ENCODE peak calls at places on chromosomes 13 and 19, in six cellular contexts. One of them, this sample, is unnamed.

GRCh38 chr19:41323430-41324125 is 13.6 kb downstream of the CCDC97 start:
- DNase-seq in cardiac muscle cell: peak
- DNase-seq in Peyer's patch: no peak
- DNase-seq in psoas muscle: peak
- DNase-seq in AG04450: peak
- DNase-seq in H1: no peak
- DNase-seq in this sample: peak

GRCh38 chr13:99421271-99421670 is 80.0 kb upstream of the TM9SF2 start:
- DNase-seq in AG04450: no peak
- DNase-seq in cardiac muscle cell: no peak
- DNase-seq in psoas muscle: no peak
- DNase-seq in Peyer's patch: no peak
- DNase-seq in H1: no peak
- DNase-seq in this sample: no peak

GRCh38 chr19:43774103-43774939 is 6.5 kb downstream of the KCNN4 start:
- DNase-seq in cardiac muscle cell: peak
- DNase-seq in H1: no peak
- DNase-seq in Peyer's patch: no peak
- DNase-seq in psoas muscle: peak
- DNase-seq in AG04450: no peak
- DNase-seq in this sample: peak

GRCh38 chr13:86757236-86757978 is 913.8 kb upstream of the SLITRK5 start:
- DNase-seq in psoas muscle: no peak
- DNase-seq in H1: peak
- DNase-seq in Peyer's patch: no peak
- DNase-seq in AG04450: no peak
- DNase-seq in cardiac muscle cell: no peak
- DNase-seq in this sample: no peak

GRCh38 chr13:110332750-110333149 is 25.7 kb downstream of the COL4A2 start:
- DNase-seq in cardiac muscle cell: no peak
- DNase-seq in psoas muscle: no peak
- DNase-seq in Peyer's patch: no peak
- DNase-seq in H1: no peak
- DNase-seq in AG04450: no peak
- DNase-seq in this sample: no peak

GRCh38 chr19:17862711-17863519 is 3.2 kb downstream of the RPL18A start:
- DNase-seq in cardiac muscle cell: no peak
- DNase-seq in psoas muscle: no peak
- DNase-seq in H1: no peak
- DNase-seq in AG04450: no peak
- DNase-seq in Peyer's patch: peak
- DNase-seq in this sample: no peak

GRCh38 chr13:100459747-100460146 is 128.8 kb downstream of the GGACT start:
- DNase-seq in H1: no peak
- DNase-seq in AG04450: no peak
- DNase-seq in psoas muscle: no peak
- DNase-seq in Peyer's patch: no peak
- DNase-seq in cardiac muscle cell: no peak
- DNase-seq in this sample: no peak

GRCh38 chr13:109784590-109785140 is 1.7 kb downstream of the IRS2 start:
- DNase-seq in H1: no peak
- DNase-seq in AG04450: no peak
- DNase-seq in Peyer's patch: no peak
- DNase-seq in psoas muscle: peak
- DNase-seq in cardiac muscle cell: peak
- DNase-seq in this sample: peak

GRCh38 chr13:66992683-66993082 is 237.5 kb downstream of the PCDH9 start:
- DNase-seq in Peyer's patch: no peak
- DNase-seq in AG04450: no peak
- DNase-seq in H1: no peak
- DNase-seq in cardiac muscle cell: no peak
- DNase-seq in psoas muscle: no peak
- DNase-seq in this sample: no peak

GRCh38 chr19:1087813-1088418 is 7.3 kb downstream of the POLR2E start:
- DNase-seq in H1: no peak
- DNase-seq in Peyer's patch: peak
- DNase-seq in cardiac muscle cell: no peak
- DNase-seq in AG04450: no peak
- DNase-seq in psoas muscle: no peak
- DNase-seq in this sample: no peak

GRCh38 chr13:73059460-73060250 is 850 bp downstream of the KLF5 start:
- DNase-seq in H1: no peak
- DNase-seq in AG04450: no peak
- DNase-seq in Peyer's patch: no peak
- DNase-seq in cardiac muscle cell: no peak
- DNase-seq in psoas muscle: peak
- DNase-seq in this sample: peak

GRCh38 chr13:107568181-107568580 is 647.2 kb downstream of the LIG4 start:
- DNase-seq in H1: no peak
- DNase-seq in Peyer's patch: no peak
- DNase-seq in AG04450: no peak
- DNase-seq in psoas muscle: no peak
- DNase-seq in cardiac muscle cell: no peak
- DNase-seq in this sample: no peak

GRCh38 chr19:7829561-7830271 is at the start of gene EVI5L:
- DNase-seq in psoas muscle: peak
- DNase-seq in Peyer's patch: peak
- DNase-seq in H1: peak
- DNase-seq in AG04450: peak
- DNase-seq in cardiac muscle cell: peak
- DNase-seq in this sample: peak

GRCh38 chr19:41872384-41872774 is 4.7 kb upstream of the CD79A start:
- DNase-seq in Peyer's patch: no peak
- DNase-seq in H1: no peak
- DNase-seq in AG04450: no peak
- DNase-seq in cardiac muscle cell: no peak
- DNase-seq in psoas muscle: no peak
- DNase-seq in this sample: no peak

GRCh38 chr19:12797141-12797587 is 4.4 kb downstream of the PRDX2 start:
- DNase-seq in Peyer's patch: no peak
- DNase-seq in AG04450: no peak
- DNase-seq in psoas muscle: no peak
- DNase-seq in H1: no peak
- DNase-seq in cardiac muscle cell: no peak
- DNase-seq in this sample: no peak

GRCh38 chr13:30409911-30410704 is 12.2 kb upstream of the UBE2L5 start:
- DNase-seq in psoas muscle: peak
- DNase-seq in cardiac muscle cell: peak
- DNase-seq in H1: no peak
- DNase-seq in Peyer's patch: no peak
- DNase-seq in AG04450: no peak
- DNase-seq in this sample: no peak

GRCh38 chr19:2032296-2032941 is 16.9 kb upstream of the BTBD2 start:
- DNase-seq in cardiac muscle cell: peak
- DNase-seq in AG04450: no peak
- DNase-seq in psoas muscle: peak
- DNase-seq in Peyer's patch: peak
- DNase-seq in H1: no peak
- DNase-seq in this sample: peak

GRCh38 chr19:32373614-32374295 is 28.3 kb downstream of the ZNF507 start:
- DNase-seq in H1: no peak
- DNase-seq in psoas muscle: no peak
- DNase-seq in cardiac muscle cell: peak
- DNase-seq in Peyer's patch: no peak
- DNase-seq in AG04450: peak
- DNase-seq in this sample: no peak

GRCh38 chr13:99314640-99315176 is 7.5 kb upstream of the GPR183 start:
- DNase-seq in psoas muscle: no peak
- DNase-seq in H1: no peak
- DNase-seq in Peyer's patch: no peak
- DNase-seq in AG04450: no peak
- DNase-seq in cardiac muscle cell: peak
- DNase-seq in this sample: no peak

GRCh38 chr13:112775791-112776279 is 86.0 kb downstream of the ATP11A start:
- DNase-seq in H1: no peak
- DNase-seq in Peyer's patch: no peak
- DNase-seq in cardiac muscle cell: no peak
- DNase-seq in AG04450: no peak
- DNase-seq in psoas muscle: no peak
- DNase-seq in this sample: peak

GRCh38 chr19:46622118-46622446 is 2.8 kb downstream of the PTGIR start:
- DNase-seq in cardiac muscle cell: no peak
- DNase-seq in AG04450: no peak
- DNase-seq in psoas muscle: peak
- DNase-seq in H1: no peak
- DNase-seq in Peyer's patch: no peak
- DNase-seq in this sample: no peak

GRCh38 chr19:862529-863304 is 3.3 kb downstream of the CFD start:
- DNase-seq in AG04450: no peak
- DNase-seq in psoas muscle: peak
- DNase-seq in cardiac muscle cell: peak
- DNase-seq in Peyer's patch: peak
- DNase-seq in H1: peak
- DNase-seq in this sample: peak

GRCh38 chr13:46401432-46401831 is 14.4 kb upstream of the RUBCNL start:
- DNase-seq in psoas muscle: no peak
- DNase-seq in cardiac muscle cell: no peak
- DNase-seq in H1: no peak
- DNase-seq in Peyer's patch: no peak
- DNase-seq in AG04450: no peak
- DNase-seq in this sample: no peak

GRCh38 chr13:97125810-97126738 is 96.1 kb upstream of the MBNL2 start:
- DNase-seq in AG04450: no peak
- DNase-seq in Peyer's patch: no peak
- DNase-seq in cardiac muscle cell: peak
- DNase-seq in H1: no peak
- DNase-seq in psoas muscle: peak
- DNase-seq in this sample: no peak

GRCh38 chr19:13095393-13095784 is 7.3 kb downstream of the LYL1 start:
- DNase-seq in cardiac muscle cell: no peak
- DNase-seq in Peyer's patch: peak
- DNase-seq in H1: no peak
- DNase-seq in AG04450: no peak
- DNase-seq in psoas muscle: no peak
- DNase-seq in this sample: peak

GRCh38 chr13:60351326-60351725 is 45.7 kb upstream of the TDRD3 start:
- DNase-seq in psoas muscle: no peak
- DNase-seq in Peyer's patch: no peak
- DNase-seq in AG04450: peak
- DNase-seq in H1: no peak
- DNase-seq in cardiac muscle cell: peak
- DNase-seq in this sample: no peak

DNA sequence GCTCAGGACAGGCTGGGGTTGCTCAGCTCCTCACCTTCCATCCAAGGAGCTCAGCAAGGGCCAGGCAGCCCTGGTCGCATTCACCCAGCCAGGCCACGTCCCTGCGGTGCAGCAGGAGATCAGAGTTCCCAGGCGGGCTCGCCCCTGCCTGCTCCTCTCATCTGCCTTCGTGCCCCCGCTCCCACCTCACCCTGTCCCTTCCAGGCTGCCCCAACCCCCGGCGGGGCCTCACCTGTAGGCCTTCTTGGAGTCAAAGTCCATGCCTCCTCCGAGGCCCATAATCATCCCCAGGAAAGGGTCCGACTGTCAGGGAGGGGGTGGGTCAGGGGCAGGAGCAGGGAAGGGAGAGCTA is 1.3 kb upstream of the RINL start:
- DNase-seq in cardiac muscle cell: no peak
- DNase-seq in AG04450: no peak
- DNase-seq in H1: no peak
- DNase-seq in psoas muscle: no peak
- DNase-seq in Peyer's patch: no peak
- DNase-seq in this sample: no peak
- TF ChIP-seq CTCF in cardiac muscle cell: no peak
- TF ChIP-seq CTCF in AG04450: no peak
- TF ChIP-seq CTCF in H1: no peak
- TF ChIP-seq CTCF in psoas muscle: no peak
- TF ChIP-seq CTCF in Peyer's patch: no peak
- TF ChIP-seq CTCF in this sample: no peak

DNA sequence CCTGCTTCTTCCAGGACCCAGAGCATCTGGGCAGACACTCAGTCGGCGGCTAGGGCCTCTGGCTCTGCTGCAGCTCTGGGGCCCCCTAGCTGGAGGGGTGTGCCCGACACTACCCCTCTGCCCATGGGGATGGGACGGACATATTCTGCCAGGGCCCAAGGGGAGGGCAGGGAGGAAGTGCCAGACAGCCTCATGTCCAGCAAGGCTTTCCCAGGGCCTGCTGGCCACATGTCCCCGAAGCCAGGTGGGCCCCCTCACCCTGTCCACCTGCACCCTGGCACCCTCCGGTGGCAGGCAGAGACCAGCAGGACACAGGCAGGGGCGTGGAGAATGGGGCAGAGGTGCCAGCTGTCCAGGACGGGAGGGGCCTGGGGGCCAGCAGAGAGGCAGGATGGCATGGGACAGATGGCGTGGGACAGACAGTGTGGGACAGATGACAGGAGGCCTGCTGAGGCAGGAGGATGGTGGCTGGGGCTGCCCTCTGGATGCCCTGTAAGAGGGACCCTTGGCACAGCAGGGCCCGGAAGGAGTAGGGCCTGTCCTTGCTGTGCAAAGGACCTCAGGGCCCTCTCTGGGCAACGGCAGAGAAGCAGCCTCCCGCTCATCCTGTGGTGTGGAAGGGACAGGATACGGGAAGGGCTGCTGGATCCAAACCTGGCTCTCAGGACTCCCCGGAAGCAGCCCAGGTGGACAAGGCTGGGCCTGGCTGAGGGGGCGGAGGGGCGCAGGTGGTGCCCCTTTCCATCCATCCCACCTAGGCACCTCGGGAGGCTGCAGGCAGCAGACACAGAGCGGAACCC is 29.1 kb downstream of the CEBPG start:
- DNase-seq in H1: no peak
- DNase-seq in Peyer's patch: no peak
- DNase-seq in psoas muscle: no peak
- DNase-seq in AG04450: no peak
- DNase-seq in cardiac muscle cell: no peak
- DNase-seq in this sample: peak
- TF ChIP-seq CTCF in H1: peak
- TF ChIP-seq CTCF in Peyer's patch: peak
- TF ChIP-seq CTCF in psoas muscle: peak
- TF ChIP-seq CTCF in AG04450: no peak
- TF ChIP-seq CTCF in cardiac muscle cell: no peak
- TF ChIP-seq CTCF in this sample: no peak

DNA sequence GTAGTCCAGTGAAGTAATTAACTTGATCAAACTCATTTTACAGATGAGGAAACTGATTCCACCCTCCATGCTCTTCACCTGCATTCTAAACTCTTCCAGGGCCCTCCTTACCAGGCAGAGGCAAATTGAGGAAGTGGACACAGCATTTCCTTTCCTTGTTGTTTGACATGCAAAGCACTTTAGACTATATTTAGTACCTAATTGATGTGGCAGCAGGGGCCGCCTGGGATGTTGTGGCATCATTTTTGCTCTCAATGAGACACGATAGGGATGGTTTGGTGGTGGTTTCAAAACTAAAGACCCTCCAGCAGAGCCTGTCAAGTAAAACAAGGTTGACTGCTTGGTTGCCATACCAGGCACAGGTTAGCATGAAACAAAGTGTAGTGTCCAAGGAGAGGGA is 7.9 kb downstream of the SIPA1L3 start:
- DNase-seq in AG04450: no peak
- DNase-seq in Peyer's patch: peak
- DNase-seq in H1: no peak
- DNase-seq in cardiac muscle cell: no peak
- DNase-seq in psoas muscle: no peak
- DNase-seq in this sample: no peak
- TF ChIP-seq CTCF in AG04450: no peak
- TF ChIP-seq CTCF in Peyer's patch: no peak
- TF ChIP-seq CTCF in H1: no peak
- TF ChIP-seq CTCF in cardiac muscle cell: no peak
- TF ChIP-seq CTCF in psoas muscle: no peak
- TF ChIP-seq CTCF in this sample: no peak

GRCh38 chr13:101624981-101625380 is 172.5 kb downstream of the ITGBL1 start:
- DNase-seq in cardiac muscle cell: no peak
- DNase-seq in AG04450: no peak
- DNase-seq in psoas muscle: no peak
- DNase-seq in Peyer's patch: no peak
- DNase-seq in H1: no peak
- DNase-seq in this sample: no peak
- TF ChIP-seq CTCF in cardiac muscle cell: no peak
- TF ChIP-seq CTCF in AG04450: no peak
- TF ChIP-seq CTCF in psoas muscle: no peak
- TF ChIP-seq CTCF in Peyer's patch: no peak
- TF ChIP-seq CTCF in H1: no peak
- TF ChIP-seq CTCF in this sample: no peak

This sample was measured in glutamatergic neuron.